ENCODE peak calls at places on chromosomes 16 and 17, in four cellular contexts. One of them, this sample, is unnamed.

GRCh38 chr16:22681551-22681880 is 132.4 kb upstream of the HS3ST2 start:
- DNase-seq in thoracic aorta: no peak
- DNase-seq in left colon: no peak
- DNase-seq in GM04504: no peak
- DNase-seq in this sample: no peak

GRCh38 chr17:47727704-47728036 is 5.4 kb upstream of the TBX21 start:
- DNase-seq in thoracic aorta: no peak
- DNase-seq in left colon: no peak
- DNase-seq in GM04504: no peak
- DNase-seq in this sample: no peak

GRCh38 chr16:87765473-87765775 is 362 bp downstream of the KLHDC4 start:
- DNase-seq in thoracic aorta: no peak
- DNase-seq in left colon: no peak
- DNase-seq in GM04504: no peak
- DNase-seq in this sample: no peak

GRCh38 chr17:38617967-38618760 is 12.4 kb upstream of the SRCIN1 start:
- DNase-seq in thoracic aorta: no peak
- DNase-seq in left colon: no peak
- DNase-seq in GM04504: no peak
- DNase-seq in this sample: no peak

GRCh38 chr16:52453661-52454060 is 93.3 kb downstream of the TOX3 start:
- DNase-seq in thoracic aorta: no peak
- DNase-seq in left colon: no peak
- DNase-seq in GM04504: no peak
- DNase-seq in this sample: no peak

GRCh38 chr16:24577167-24577566 is 37.8 kb downstream of the RBBP6 start:
- DNase-seq in thoracic aorta: no peak
- DNase-seq in left colon: no peak
- DNase-seq in GM04504: no peak
- DNase-seq in this sample: no peak

GRCh38 chr17:42118545-42118944 is 2.6 kb downstream of the KAT2A start:
- DNase-seq in thoracic aorta: no peak
- DNase-seq in left colon: peak
- DNase-seq in GM04504: no peak
- DNase-seq in this sample: no peak

GRCh38 chr17:19418312-19418992 is 7.4 kb downstream of the RNF112 start:
- DNase-seq in thoracic aorta: no peak
- DNase-seq in left colon: no peak
- DNase-seq in GM04504: no peak
- DNase-seq in this sample: peak

GRCh38 chr16:50496990-50497389 is 51.2 kb upstream of the NKD1 start:
- DNase-seq in thoracic aorta: no peak
- DNase-seq in left colon: no peak
- DNase-seq in GM04504: no peak
- DNase-seq in this sample: no peak

GRCh38 chr16:79653337-79654000 is 52.9 kb upstream of the MAF start:
- DNase-seq in thoracic aorta: no peak
- DNase-seq in left colon: peak
- DNase-seq in GM04504: no peak
- DNase-seq in this sample: no peak

GRCh38 chr16:46549477-46549876 is 71.7 kb downstream of the SHCBP1 start:
- DNase-seq in thoracic aorta: no peak
- DNase-seq in left colon: no peak
- DNase-seq in GM04504: no peak
- DNase-seq in this sample: no peak

GRCh38 chr16:47045023-47045422 is 71.5 kb upstream of the DNAJA2 start:
- DNase-seq in thoracic aorta: no peak
- DNase-seq in left colon: no peak
- DNase-seq in GM04504: no peak
- DNase-seq in this sample: no peak

GRCh38 chr17:78532922-78533640 is 44.1 kb downstream of the DNAH17 start:
- DNase-seq in thoracic aorta: no peak
- DNase-seq in left colon: no peak
- DNase-seq in GM04504: peak
- DNase-seq in this sample: no peak

GRCh38 chr16:31333686-31334649 is 21.0 kb upstream of the ITGAX start:
- DNase-seq in thoracic aorta: no peak
- DNase-seq in left colon: no peak
- DNase-seq in GM04504: no peak
- DNase-seq in this sample: no peak

GRCh38 chr17:34639706-34640425 is 60.5 kb downstream of the TMEM132E start:
- DNase-seq in thoracic aorta: no peak
- DNase-seq in left colon: no peak
- DNase-seq in GM04504: no peak
- DNase-seq in this sample: no peak

GRCh38 chr16:85530370-85530739 is 82.8 kb upstream of the GSE1 start:
- DNase-seq in thoracic aorta: no peak
- DNase-seq in left colon: no peak
- DNase-seq in GM04504: no peak
- DNase-seq in this sample: no peak

GRCh38 chr17:60443713-60444112 is 21.4 kb downstream of the CHCT1 start:
- DNase-seq in thoracic aorta: no peak
- DNase-seq in left colon: no peak
- DNase-seq in GM04504: no peak
- DNase-seq in this sample: no peak

GRCh38 chr16:86502856-86503748 is 7.2 kb upstream of the FOXF1 start:
- DNase-seq in thoracic aorta: no peak
- DNase-seq in left colon: no peak
- DNase-seq in GM04504: no peak
- DNase-seq in this sample: no peak

GRCh38 chr17:40479754-40480480 is 21.5 kb downstream of the TNS4 start:
- DNase-seq in thoracic aorta: no peak
- DNase-seq in left colon: no peak
- DNase-seq in GM04504: no peak
- DNase-seq in this sample: no peak

GRCh38 chr16:89670496-89671431 is 13.1 kb downstream of the SPATA33 start:
- DNase-seq in thoracic aorta: no peak
- DNase-seq in left colon: no peak
- DNase-seq in GM04504: peak
- DNase-seq in this sample: no peak

GRCh38 chr16:68257906-68258800 is 6.2 kb upstream of the SLC7A6 start:
- DNase-seq in thoracic aorta: no peak
- DNase-seq in left colon: peak
- DNase-seq in GM04504: no peak
- DNase-seq in this sample: peak

GRCh38 chr16:27925612-27926011 is 137.9 kb downstream of the GSG1L start:
- DNase-seq in thoracic aorta: no peak
- DNase-seq in left colon: no peak
- DNase-seq in GM04504: no peak
- DNase-seq in this sample: no peak

GRCh38 chr16:50610331-50611262 is 62.4 kb downstream of the NKD1 start:
- DNase-seq in thoracic aorta: no peak
- DNase-seq in left colon: no peak
- DNase-seq in GM04504: no peak
- DNase-seq in this sample: no peak

GRCh38 chr17:78341559-78342437 is 18.1 kb downstream of the SOCS3 start:
- DNase-seq in thoracic aorta: no peak
- DNase-seq in left colon: peak
- DNase-seq in GM04504: no peak
- DNase-seq in this sample: peak

GRCh38 chr16:80776856-80777255 is 27.5 kb downstream of the CDYL2 start:
- DNase-seq in thoracic aorta: no peak
- DNase-seq in left colon: no peak
- DNase-seq in GM04504: no peak
- DNase-seq in this sample: no peak

GRCh38 chr17:76755285-76755684 is 17.4 kb downstream of the MFSD11 start:
- DNase-seq in thoracic aorta: no peak
- DNase-seq in left colon: no peak
- DNase-seq in GM04504: no peak
- DNase-seq in this sample: no peak

GRCh38 chr16:86429663-86430062 is 80.7 kb upstream of the FOXF1 start:
- DNase-seq in thoracic aorta: no peak
- DNase-seq in left colon: no peak
- DNase-seq in GM04504: no peak
- DNase-seq in this sample: no peak

GRCh38 chr17:5785867-5786509 is 201.7 kb upstream of the NLRP1 start:
- DNase-seq in thoracic aorta: no peak
- DNase-seq in left colon: no peak
- DNase-seq in GM04504: peak
- DNase-seq in this sample: no peak

GRCh38 chr17:17506893-17507464 is 10.8 kb upstream of the RASD1 start:
- DNase-seq in thoracic aorta: no peak
- DNase-seq in left colon: peak
- DNase-seq in GM04504: no peak
- DNase-seq in this sample: no peak

GRCh38 chr17:75876190-75876937 is 2.0 kb downstream of the TRIM47 start:
- DNase-seq in thoracic aorta: no peak
- DNase-seq in left colon: peak
- DNase-seq in GM04504: no peak
- DNase-seq in this sample: no peak

GRCh38 chr17:39867084-39867890 is 715 bp upstream of the ZPBP2 start:
- DNase-seq in thoracic aorta: no peak
- DNase-seq in left colon: peak
- DNase-seq in GM04504: no peak
- DNase-seq in this sample: no peak

GRCh38 chr16:53672461-53672860 is 31.2 kb downstream of the RPGRIP1L start:
- DNase-seq in thoracic aorta: no peak
- DNase-seq in left colon: no peak
- DNase-seq in GM04504: no peak
- DNase-seq in this sample: no peak

GRCh38 chr16:80971814-80972213 is 34.9 kb downstream of the CMC2 start:
- DNase-seq in thoracic aorta: no peak
- DNase-seq in left colon: no peak
- DNase-seq in GM04504: no peak
- DNase-seq in this sample: no peak

GRCh38 chr17:60079401-60079861 is 710 bp upstream of the HEATR6 start:
- DNase-seq in thoracic aorta: no peak
- DNase-seq in left colon: no peak
- DNase-seq in GM04504: no peak
- DNase-seq in this sample: no peak

GRCh38 chr17:54902611-54903010 is 2.0 kb downstream of the TOM1L1 start:
- DNase-seq in thoracic aorta: no peak
- DNase-seq in left colon: no peak
- DNase-seq in GM04504: no peak
- DNase-seq in this sample: no peak

GRCh38 chr16:51228097-51228659 is 77.1 kb upstream of the SALL1 start:
- DNase-seq in thoracic aorta: no peak
- DNase-seq in left colon: no peak
- DNase-seq in GM04504: no peak
- DNase-seq in this sample: no peak

GRCh38 chr16:9256196-9256595 is 164.8 kb downstream of the HAPSTR1 start:
- DNase-seq in thoracic aorta: no peak
- DNase-seq in left colon: peak
- DNase-seq in GM04504: no peak
- DNase-seq in this sample: no peak

GRCh38 chr16:23518435-23518891 is 8.2 kb upstream of the GGA2 start:
- DNase-seq in thoracic aorta: no peak
- DNase-seq in left colon: no peak
- DNase-seq in GM04504: no peak
- DNase-seq in this sample: no peak